ENCODE peak calls at places on chromosome 6, in nine cellular contexts. One of them, this sample, is unnamed.

GRCh38 chr6:11601776-11602605 is 64.4 kb downstream of the TMEM170B start:
- DNase-seq in MM.1S: no peak
- DNase-seq in neural crest cell: no peak
- DNase-seq in AG04449: no peak
- DNase-seq in cardiac muscle cell: no peak
- DNase-seq in heart left ventricle: no peak
- DNase-seq in kidney epithelial cell: no peak
- DNase-seq in IMR-90: no peak
- DNase-seq in cardiac fibroblast: no peak
- DNase-seq in this sample: no peak

GRCh38 chr6:139370047-139370706 is 4.3 kb downstream of the CITED2 start:
- DNase-seq in MM.1S: peak; percentile 59
- DNase-seq in neural crest cell: no peak
- DNase-seq in AG04449: peak; percentile 71
- DNase-seq in cardiac muscle cell: peak; percentile 70
- DNase-seq in heart left ventricle: no peak
- DNase-seq in kidney epithelial cell: no peak
- DNase-seq in IMR-90: peak; percentile 72
- DNase-seq in cardiac fibroblast: peak; percentile 79
- DNase-seq in this sample: peak; percentile 79

GRCh38 chr6:156857573-156857972 is 80.4 kb downstream of the ARID1B start:
- DNase-seq in MM.1S: no peak
- DNase-seq in neural crest cell: no peak
- DNase-seq in AG04449: no peak
- DNase-seq in cardiac muscle cell: no peak
- DNase-seq in heart left ventricle: no peak
- DNase-seq in kidney epithelial cell: no peak
- DNase-seq in IMR-90: peak; percentile 64
- DNase-seq in cardiac fibroblast: peak; percentile 78
- DNase-seq in this sample: peak; percentile 64

GRCh38 chr6:147538821-147539220 is 30.3 kb downstream of the SAMD5 start:
- DNase-seq in MM.1S: no peak
- DNase-seq in neural crest cell: no peak
- DNase-seq in AG04449: no peak
- DNase-seq in cardiac muscle cell: no peak
- DNase-seq in heart left ventricle: no peak
- DNase-seq in kidney epithelial cell: no peak
- DNase-seq in IMR-90: no peak
- DNase-seq in cardiac fibroblast: no peak
- DNase-seq in this sample: no peak

GRCh38 chr6:20433321-20433720 is 31.6 kb downstream of the E2F3 start:
- DNase-seq in MM.1S: no peak
- DNase-seq in neural crest cell: no peak
- DNase-seq in AG04449: no peak
- DNase-seq in cardiac muscle cell: no peak
- DNase-seq in heart left ventricle: no peak
- DNase-seq in kidney epithelial cell: no peak
- DNase-seq in IMR-90: no peak
- DNase-seq in cardiac fibroblast: no peak
- DNase-seq in this sample: no peak

GRCh38 chr6:68082086-68082485 is 553.0 kb upstream of the ADGRB3 start:
- DNase-seq in MM.1S: no peak
- DNase-seq in neural crest cell: no peak
- DNase-seq in AG04449: no peak
- DNase-seq in cardiac muscle cell: no peak
- DNase-seq in heart left ventricle: no peak
- DNase-seq in kidney epithelial cell: no peak
- DNase-seq in IMR-90: no peak
- DNase-seq in cardiac fibroblast: no peak
- DNase-seq in this sample: no peak

GRCh38 chr6:36436466-36436865 is 6.2 kb downstream of the PXT1 start:
- DNase-seq in MM.1S: no peak
- DNase-seq in neural crest cell: no peak
- DNase-seq in AG04449: peak; percentile 94
- DNase-seq in cardiac muscle cell: no peak
- DNase-seq in heart left ventricle: no peak
- DNase-seq in kidney epithelial cell: no peak
- DNase-seq in IMR-90: peak; percentile 83
- DNase-seq in cardiac fibroblast: peak; percentile 88
- DNase-seq in this sample: peak; percentile 89

GRCh38 chr6:7727951-7728854 is 2.3 kb downstream of the BMP6 start:
- DNase-seq in MM.1S: peak; percentile 54
- DNase-seq in neural crest cell: peak; percentile 28
- DNase-seq in AG04449: no peak
- DNase-seq in cardiac muscle cell: peak; percentile 30
- DNase-seq in heart left ventricle: peak; percentile 31
- DNase-seq in kidney epithelial cell: no peak
- DNase-seq in IMR-90: no peak
- DNase-seq in cardiac fibroblast: peak; percentile 57
- DNase-seq in this sample: peak; percentile 56

GRCh38 chr6:91303326-91303725 is 716.5 kb upstream of the MAP3K7 start:
- DNase-seq in MM.1S: no peak
- DNase-seq in neural crest cell: no peak
- DNase-seq in AG04449: no peak
- DNase-seq in cardiac muscle cell: no peak
- DNase-seq in heart left ventricle: no peak
- DNase-seq in kidney epithelial cell: no peak
- DNase-seq in IMR-90: no peak
- DNase-seq in cardiac fibroblast: no peak
- DNase-seq in this sample: no peak

GRCh38 chr6:11368760-11369159 is 136.3 kb upstream of the NEDD9 start:
- DNase-seq in MM.1S: no peak
- DNase-seq in neural crest cell: no peak
- DNase-seq in AG04449: no peak
- DNase-seq in cardiac muscle cell: no peak
- DNase-seq in heart left ventricle: no peak
- DNase-seq in kidney epithelial cell: no peak
- DNase-seq in IMR-90: no peak
- DNase-seq in cardiac fibroblast: peak; percentile 51
- DNase-seq in this sample: no peak

GRCh38 chr6:104484191-104484590 is 375.5 kb downstream of the HACE1 start:
- DNase-seq in MM.1S: no peak
- DNase-seq in neural crest cell: no peak
- DNase-seq in AG04449: no peak
- DNase-seq in cardiac muscle cell: no peak
- DNase-seq in heart left ventricle: no peak
- DNase-seq in kidney epithelial cell: no peak
- DNase-seq in IMR-90: no peak
- DNase-seq in cardiac fibroblast: no peak
- DNase-seq in this sample: no peak

GRCh38 chr6:104486003-104486402 is 373.7 kb downstream of the HACE1 start:
- DNase-seq in MM.1S: no peak
- DNase-seq in neural crest cell: no peak
- DNase-seq in AG04449: no peak
- DNase-seq in cardiac muscle cell: no peak
- DNase-seq in heart left ventricle: no peak
- DNase-seq in kidney epithelial cell: no peak
- DNase-seq in IMR-90: no peak
- DNase-seq in cardiac fibroblast: no peak
- DNase-seq in this sample: no peak

GRCh38 chr6:104477569-104477968 is 382.1 kb downstream of the HACE1 start:
- DNase-seq in MM.1S: no peak
- DNase-seq in neural crest cell: no peak
- DNase-seq in AG04449: no peak
- DNase-seq in cardiac muscle cell: no peak
- DNase-seq in heart left ventricle: no peak
- DNase-seq in kidney epithelial cell: no peak
- DNase-seq in IMR-90: no peak
- DNase-seq in cardiac fibroblast: no peak
- DNase-seq in this sample: no peak

GRCh38 chr6:104484626-104485025 is 375.1 kb downstream of the HACE1 start:
- DNase-seq in MM.1S: no peak
- DNase-seq in neural crest cell: no peak
- DNase-seq in AG04449: no peak
- DNase-seq in cardiac muscle cell: no peak
- DNase-seq in heart left ventricle: no peak
- DNase-seq in kidney epithelial cell: no peak
- DNase-seq in IMR-90: no peak
- DNase-seq in cardiac fibroblast: no peak
- DNase-seq in this sample: no peak

GRCh38 chr6:104483225-104483834 is 376.4 kb downstream of the HACE1 start:
- DNase-seq in MM.1S: no peak
- DNase-seq in neural crest cell: no peak
- DNase-seq in AG04449: no peak
- DNase-seq in cardiac muscle cell: peak; percentile 18
- DNase-seq in heart left ventricle: no peak
- DNase-seq in kidney epithelial cell: no peak
- DNase-seq in IMR-90: no peak
- DNase-seq in cardiac fibroblast: peak; percentile 61
- DNase-seq in this sample: peak; percentile 59
- TF ChIP-seq CTCF in MM.1S: peak; percentile 27
- TF ChIP-seq CTCF in neural crest cell: peak; percentile 72
- TF ChIP-seq CTCF in AG04449: no peak
- TF ChIP-seq CTCF in cardiac muscle cell: peak; percentile 32
- TF ChIP-seq CTCF in heart left ventricle: no peak
- TF ChIP-seq CTCF in kidney epithelial cell: peak; percentile 13
- TF ChIP-seq CTCF in IMR-90: no peak
- TF ChIP-seq CTCF in cardiac fibroblast: peak; percentile 62
- TF ChIP-seq CTCF in this sample: peak; percentile 53

DNA sequence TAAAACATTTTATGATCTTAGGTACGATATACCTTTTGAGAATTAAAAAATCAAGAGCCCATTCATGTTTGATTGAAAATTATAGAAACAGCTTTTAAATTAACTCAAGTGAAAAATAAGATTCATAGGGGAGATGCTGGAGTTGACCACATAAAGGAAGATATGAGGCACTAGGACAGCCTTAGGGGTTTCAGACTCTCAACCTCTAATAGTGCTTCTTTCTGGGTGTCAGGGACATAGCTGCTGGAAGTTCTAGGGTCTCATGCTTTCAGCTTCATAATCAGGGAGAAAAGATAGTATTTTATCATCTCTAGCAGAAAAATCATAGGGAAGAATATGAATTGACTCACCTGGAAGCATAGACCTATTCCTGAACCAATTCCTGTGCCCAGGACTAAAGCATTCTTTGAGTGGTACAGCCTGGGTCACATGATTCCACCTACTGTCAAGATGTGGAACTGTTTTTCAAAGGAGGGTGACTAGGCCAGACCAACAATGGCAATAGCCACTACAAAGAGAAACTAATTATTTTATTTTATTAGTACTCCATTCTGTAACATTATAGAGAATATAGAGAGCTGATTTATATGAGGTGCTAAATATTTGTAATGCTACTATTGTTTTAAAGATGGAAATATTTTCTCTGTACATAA is 27.8 kb upstream of the CENPW start:
- DNase-seq in MM.1S: no peak
- DNase-seq in neural crest cell: no peak
- DNase-seq in AG04449: no peak
- DNase-seq in cardiac muscle cell: no peak
- DNase-seq in heart left ventricle: no peak
- DNase-seq in kidney epithelial cell: no peak
- DNase-seq in IMR-90: no peak
- DNase-seq in cardiac fibroblast: peak; percentile 26
- DNase-seq in this sample: peak; percentile 27
- TF ChIP-seq CTCF in MM.1S: peak; percentile 36
- TF ChIP-seq CTCF in neural crest cell: peak; percentile 47
- TF ChIP-seq CTCF in AG04449: peak; percentile 25
- TF ChIP-seq CTCF in cardiac muscle cell: peak; percentile 18
- TF ChIP-seq CTCF in heart left ventricle: no peak
- TF ChIP-seq CTCF in kidney epithelial cell: peak; percentile 18
- TF ChIP-seq CTCF in IMR-90: no peak
- TF ChIP-seq CTCF in cardiac fibroblast: peak; percentile 41
- TF ChIP-seq CTCF in this sample: peak; percentile 43

GRCh38 chr6:28895131-28895812 is 28.5 kb downstream of the TRIM27 start:
- DNase-seq in MM.1S: peak; percentile 96
- DNase-seq in neural crest cell: peak; percentile 87
- DNase-seq in AG04449: peak; percentile 75
- DNase-seq in cardiac muscle cell: peak; percentile 97
- DNase-seq in heart left ventricle: peak; percentile 92
- DNase-seq in kidney epithelial cell: peak; percentile 85
- DNase-seq in IMR-90: peak; percentile 95
- DNase-seq in cardiac fibroblast: peak; percentile 98
- DNase-seq in this sample: peak; percentile 98

GRCh38 chr6:28903686-28904085 is 20.1 kb downstream of the TRIM27 start:
- DNase-seq in MM.1S: no peak
- DNase-seq in neural crest cell: no peak
- DNase-seq in AG04449: no peak
- DNase-seq in cardiac muscle cell: no peak
- DNase-seq in heart left ventricle: no peak
- DNase-seq in kidney epithelial cell: no peak
- DNase-seq in IMR-90: no peak
- DNase-seq in cardiac fibroblast: no peak
- DNase-seq in this sample: no peak

GRCh38 chr6:28896505-28897392 is 27.0 kb downstream of the TRIM27 start:
- DNase-seq in MM.1S: peak; percentile 64
- DNase-seq in neural crest cell: peak; percentile 55
- DNase-seq in AG04449: no peak
- DNase-seq in cardiac muscle cell: peak; percentile 74
- DNase-seq in heart left ventricle: peak; percentile 54
- DNase-seq in kidney epithelial cell: no peak
- DNase-seq in IMR-90: peak; percentile 55
- DNase-seq in cardiac fibroblast: peak; percentile 64
- DNase-seq in this sample: peak; percentile 67

GRCh38 chr6:28900577-28901266 is 23.1 kb downstream of the TRIM27 start:
- DNase-seq in MM.1S: no peak
- DNase-seq in neural crest cell: no peak
- DNase-seq in AG04449: no peak
- DNase-seq in cardiac muscle cell: no peak
- DNase-seq in heart left ventricle: no peak
- DNase-seq in kidney epithelial cell: no peak
- DNase-seq in IMR-90: no peak
- DNase-seq in cardiac fibroblast: no peak
- DNase-seq in this sample: no peak

DNA sequence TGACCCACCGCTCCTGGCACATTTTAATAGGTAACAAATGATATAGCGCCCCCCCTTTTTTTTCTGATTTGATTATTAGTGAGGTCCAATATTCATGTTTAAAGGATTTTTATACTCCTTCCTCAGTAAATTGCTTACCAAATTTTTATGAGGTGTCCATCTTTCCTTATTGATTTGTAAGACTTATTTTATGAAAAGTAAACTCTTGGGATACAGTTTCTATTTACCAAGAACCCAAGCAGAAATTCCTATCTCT is 25.1 kb downstream of the TRIM27 start:
- DNase-seq in MM.1S: no peak
- DNase-seq in neural crest cell: no peak
- DNase-seq in AG04449: no peak
- DNase-seq in cardiac muscle cell: no peak
- DNase-seq in heart left ventricle: no peak
- DNase-seq in kidney epithelial cell: no peak
- DNase-seq in IMR-90: no peak
- DNase-seq in cardiac fibroblast: no peak
- DNase-seq in this sample: no peak
- TF ChIP-seq CTCF in MM.1S: no peak
- TF ChIP-seq CTCF in neural crest cell: no peak
- TF ChIP-seq CTCF in AG04449: no peak
- TF ChIP-seq CTCF in cardiac muscle cell: no peak
- TF ChIP-seq CTCF in heart left ventricle: no peak
- TF ChIP-seq CTCF in kidney epithelial cell: no peak
- TF ChIP-seq CTCF in IMR-90: no peak
- TF ChIP-seq CTCF in cardiac fibroblast: no peak
- TF ChIP-seq CTCF in this sample: no peak

DNA sequence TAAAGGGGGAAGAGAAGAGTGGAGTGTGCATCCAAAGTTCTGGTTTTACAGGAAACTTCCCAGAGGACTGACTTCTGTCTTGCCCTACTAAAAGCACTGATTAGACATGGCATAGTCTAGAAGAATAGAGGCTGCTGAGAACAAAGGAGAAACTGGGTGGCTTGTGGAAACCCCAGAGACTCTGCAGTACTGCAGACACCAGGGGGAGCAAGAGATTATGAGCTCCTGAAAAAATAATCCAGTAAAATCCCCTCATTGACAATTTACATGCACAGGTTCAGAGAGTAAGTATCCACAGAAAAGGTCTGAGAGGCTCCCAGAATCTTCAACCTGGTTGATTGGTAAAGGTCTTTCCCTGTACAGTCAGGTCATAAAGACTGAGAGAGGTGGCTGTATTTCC is 48.7 kb upstream of the CLVS2 start:
- DNase-seq in MM.1S: peak; percentile 7
- DNase-seq in neural crest cell: peak; percentile 23
- DNase-seq in AG04449: no peak
- DNase-seq in cardiac muscle cell: peak; percentile 58
- DNase-seq in heart left ventricle: no peak
- DNase-seq in kidney epithelial cell: no peak
- DNase-seq in IMR-90: no peak
- DNase-seq in cardiac fibroblast: peak; percentile 61
- DNase-seq in this sample: peak; percentile 35
- TF ChIP-seq CTCF in MM.1S: peak; percentile 59
- TF ChIP-seq CTCF in neural crest cell: peak; percentile 65
- TF ChIP-seq CTCF in AG04449: no peak
- TF ChIP-seq CTCF in cardiac muscle cell: peak; percentile 4
- TF ChIP-seq CTCF in heart left ventricle: peak; percentile 15
- TF ChIP-seq CTCF in kidney epithelial cell: peak; percentile 61
- TF ChIP-seq CTCF in IMR-90: no peak
- TF ChIP-seq CTCF in cardiac fibroblast: peak; percentile 76
- TF ChIP-seq CTCF in this sample: peak; percentile 56